ENCODE peak calls at places on chromosomes 13 and 19, in six cellular contexts. T is cardiac fibroblast, N is A549, K is H1, J is tibial nerve, V is dorsolateral prefrontal cortex. S is an unnamed sample.

GRCh38 chr13:43874512-43875092 is 4.9 kb downstream of the CCDC122 start:
- DNase-seq in T (peak), N (no peak), K (no peak), J (no peak), V (no peak), S (no peak)

GRCh38 chr19:13169769-13170168 is 19.6 kb downstream of the IER2 start:
- DNase-seq in T (peak), N (peak), K (no peak), J (no peak), V (no peak), S (no peak)

GRCh38 chr19:34380639-34381241 is 15.7 kb downstream of the GPI start:
- DNase-seq in T (no peak), N (no peak), K (no peak), J (no peak), V (no peak), S (no peak)

GRCh38 chr13:52156724-52157251 is 2.6 kb downstream of the NEK3 start:
- DNase-seq in T (peak), N (no peak), K (no peak), J (no peak), V (no peak), S (peak)

GRCh38 chr13:77213644-77214043 is 113.2 kb downstream of the MYCBP2 start:
- DNase-seq in T (peak), N (peak), K (no peak), J (no peak), V (no peak), S (peak)

GRCh38 chr19:49894011-49894664 is 2.5 kb downstream of the IL4I1 start:
- DNase-seq in T (no peak), N (no peak), K (no peak), J (no peak), V (no peak), S (no peak)

GRCh38 chr13:20489185-20489820 is 36.4 kb downstream of the CRYL1 start:
- DNase-seq in T (peak), N (no peak), K (no peak), J (peak), V (no peak), S (no peak)

GRCh38 chr13:111399334-111399733 is 78.9 kb downstream of the TEX29 start:
- DNase-seq in T (no peak), N (no peak), K (no peak), J (no peak), V (peak), S (no peak)

GRCh38 chr13:111630411-111630810 is 310.0 kb downstream of the TEX29 start:
- DNase-seq in T (no peak), N (no peak), K (no peak), J (no peak), V (no peak), S (no peak)

GRCh38 chr19:5086725-5087439 is 118.0 kb downstream of the KDM4B start:
- DNase-seq in T (no peak), N (peak), K (peak), J (no peak), V (no peak), S (no peak)

GRCh38 chr13:56349866-56350265 is 790.9 kb upstream of the PRR20A start:
- DNase-seq in T (no peak), N (no peak), K (no peak), J (no peak), V (no peak), S (no peak)

GRCh38 chr19:18777725-18778389 is 13.2 kb downstream of the COMP start:
- DNase-seq in T (no peak), N (no peak), K (no peak), J (no peak), V (no peak), S (no peak)

GRCh38 chr13:110140099-110140498 is 166.9 kb downstream of the COL4A1 start:
- DNase-seq in T (no peak), N (no peak), K (no peak), J (no peak), V (no peak), S (no peak)

GRCh38 chr19:8161135-8161646 is 11.8 kb upstream of the FBN3 start:
- DNase-seq in T (peak), N (peak), K (no peak), J (no peak), V (no peak), S (no peak)

GRCh38 chr13:113065406-113066141 is 40.0 kb upstream of the F7 start:
- DNase-seq in T (no peak), N (no peak), K (no peak), J (no peak), V (no peak), S (no peak)

GRCh38 chr19:51600940-51601575 is 29.1 kb downstream of the SIGLEC5 start:
- DNase-seq in T (no peak), N (no peak), K (no peak), J (no peak), V (no peak), S (no peak)

GRCh38 chr19:9018163-9018875 is 8.1 kb upstream of the MUC16 start:
- DNase-seq in T (no peak), N (peak), K (no peak), J (no peak), V (no peak), S (no peak)

GRCh38 chr13:53170910-53171309 is 142.3 kb downstream of the OLFM4 start:
- DNase-seq in T (no peak), N (no peak), K (no peak), J (no peak), V (no peak), S (no peak)

GRCh38 chr13:46684287-46685001 is 112.5 kb downstream of the ESD start:
- DNase-seq in T (peak), N (no peak), K (peak), J (no peak), V (no peak), S (no peak)

GRCh38 chr19:54420383-54421168 is 5.3 kb downstream of the TTYH1 start:
- DNase-seq in T (peak), N (peak), K (peak), J (no peak), V (peak), S (no peak)

DNA sequence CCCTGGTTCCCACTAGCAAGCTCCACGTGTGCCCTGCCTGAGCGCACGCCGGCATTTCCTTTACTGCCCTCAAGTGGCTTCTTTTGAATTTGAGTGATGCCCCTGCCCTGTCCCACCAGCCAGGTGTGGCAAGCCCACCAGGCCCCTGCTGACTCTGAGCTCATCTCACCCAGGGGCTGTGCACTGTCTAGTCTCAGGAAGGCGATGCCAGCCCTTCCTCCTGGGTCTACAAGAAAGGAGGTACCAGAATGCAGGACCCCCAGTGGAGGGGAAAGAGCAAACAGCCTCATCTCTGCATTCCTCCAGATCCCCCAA is 17.3 kb upstream of the EPHX3 start:
- DNase-seq in T (no peak), N (no peak), K (no peak), J (no peak), V (no peak), S (no peak)
- TF ChIP-seq CTCF in T (no peak), N (no peak), K (no peak), J (no peak), V (no peak), S (no peak)

DNA sequence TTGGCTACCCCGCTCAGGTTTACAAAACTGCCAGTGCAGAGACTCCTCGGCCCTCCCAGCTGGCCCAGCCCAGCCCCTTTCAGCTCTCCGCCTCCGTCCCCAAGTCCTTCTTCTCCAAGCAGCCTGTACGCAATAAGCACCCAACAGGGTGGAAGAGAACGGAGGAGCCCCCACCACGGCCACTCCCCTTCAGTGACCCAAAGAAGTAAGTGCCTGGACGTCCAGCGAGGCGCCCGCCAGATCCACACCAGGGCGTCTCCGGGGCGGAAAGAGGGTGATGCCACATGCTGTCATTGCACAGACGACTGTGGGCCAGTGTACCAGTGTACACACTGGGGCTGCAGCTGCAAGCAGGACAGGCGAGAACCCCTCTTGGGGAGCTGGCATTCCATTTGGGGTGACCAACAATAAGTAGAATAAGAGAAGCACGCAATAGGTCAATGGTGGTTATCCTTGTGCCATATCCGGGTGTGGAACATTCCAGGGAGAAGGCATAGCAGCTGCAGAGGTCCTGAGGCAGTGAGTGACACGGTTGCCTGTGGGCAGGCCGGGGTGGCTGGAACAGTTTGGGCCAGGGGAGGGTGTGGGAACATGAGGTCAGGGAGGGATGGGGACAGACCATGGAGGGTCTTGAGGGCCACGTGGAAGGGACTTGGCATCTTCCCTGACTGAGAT is 41.3 kb downstream of the DPF1 start:
- DNase-seq in T (no peak), N (no peak), K (no peak), J (no peak), V (no peak), S (no peak)
- H3K4me3 ChIP-seq in T (no peak), N (no peak), K (peak), J (no peak), V (no peak), S (no peak)

DNA sequence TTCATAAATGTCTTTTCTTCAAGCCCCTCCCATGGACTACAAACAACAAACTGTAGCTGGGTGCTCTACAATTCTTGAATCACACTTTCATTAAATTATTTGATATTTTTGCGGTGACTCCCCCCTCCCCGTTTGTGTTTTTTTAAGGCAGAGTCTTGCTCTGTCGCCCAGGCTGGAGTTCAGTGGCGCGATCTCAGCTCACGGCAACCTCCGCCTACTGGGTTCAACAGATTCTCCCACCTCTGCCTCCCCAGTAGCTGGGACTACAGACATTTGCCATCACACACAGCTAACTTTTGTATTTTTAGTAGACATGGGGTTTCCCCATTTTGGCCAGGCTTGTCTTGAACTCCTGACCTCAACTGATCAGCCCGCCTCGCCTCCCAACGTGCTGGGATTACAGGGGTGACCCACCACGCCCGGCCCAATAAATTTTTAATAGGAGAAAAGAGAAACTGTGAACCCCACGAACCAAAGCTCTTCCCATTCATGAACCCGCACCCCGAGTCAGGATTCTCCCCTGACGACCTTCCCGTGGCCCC is 705 bp downstream of the ZNF506 start:
- DNase-seq in T (no peak), N (no peak), K (no peak), J (no peak), V (no peak), S (no peak)
- TF ChIP-seq CTCF in T (no peak), N (no peak), K (no peak), J (no peak), V (no peak), S (no peak)

GRCh38 chr19:41478171-41478570 is 35.2 kb downstream of the ERICH4 start:
- DNase-seq in T (no peak), N (no peak), K (no peak), J (no peak), V (no peak), S (no peak)

GRCh38 chr19:41476583-41476982 is 33.6 kb downstream of the ERICH4 start:
- DNase-seq in T (no peak), N (no peak), K (no peak), J (no peak), V (no peak), S (no peak)

GRCh38 chr19:41479757-41480191 is 36.8 kb downstream of the ERICH4 start:
- DNase-seq in T (peak), N (peak), K (no peak), J (no peak), V (no peak), S (no peak)

GRCh38 chr19:41480336-41480735 is 37.4 kb downstream of the ERICH4 start:
- DNase-seq in T (no peak), N (no peak), K (no peak), J (no peak), V (no peak), S (no peak)

DNA sequence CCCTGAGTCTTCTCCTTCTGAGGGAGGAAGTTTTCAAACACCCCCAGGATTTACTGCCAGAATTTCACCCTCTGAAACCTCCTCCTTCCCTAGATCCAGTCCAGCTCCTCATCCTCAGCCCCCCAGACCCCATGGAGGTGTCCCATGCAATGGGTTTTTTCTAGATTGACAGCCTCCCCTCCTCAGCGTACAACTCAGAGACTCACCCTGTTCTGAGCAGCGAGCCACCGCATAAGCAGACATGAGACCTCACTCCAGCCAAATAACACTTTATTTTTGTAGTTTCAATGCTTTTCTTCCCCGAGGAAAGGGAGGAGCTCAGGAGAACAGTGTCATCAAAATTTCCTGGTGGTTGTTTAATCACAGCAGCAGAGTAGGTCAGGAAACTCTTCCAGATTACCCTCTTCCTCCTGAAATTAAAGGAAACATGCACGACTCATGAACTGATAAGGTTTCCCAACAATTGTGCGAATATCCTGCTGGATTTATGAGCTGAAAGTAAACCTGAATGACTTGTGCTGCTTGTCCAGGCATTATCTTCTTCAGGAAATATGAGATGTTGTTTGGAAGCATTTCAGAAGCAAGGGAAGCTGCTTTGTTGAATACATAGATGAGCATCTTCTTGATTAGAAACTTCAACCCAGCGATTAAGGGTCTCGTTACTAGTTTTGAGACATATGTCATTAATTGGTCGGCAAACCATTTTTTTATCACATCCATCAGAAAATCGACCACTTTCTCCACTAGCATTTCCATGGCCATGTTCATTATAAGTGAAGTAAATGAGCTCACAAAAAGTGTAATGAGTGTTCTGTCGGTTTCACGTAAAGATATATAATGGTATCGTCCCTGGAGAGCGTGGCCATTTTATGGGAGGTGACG is 36.2 kb downstream of the ERICH4 start:
- DNase-seq in T (peak), N (no peak), K (no peak), J (no peak), V (no peak), S (no peak)
- H3K4me3 ChIP-seq in T (no peak), N (no peak), K (no peak), J (no peak), V (no peak), S (no peak)

GRCh38 chr19:11198769-11199469 is 1.6 kb upstream of the KANK2 start:
- DNase-seq in T (no peak), N (no peak), K (no peak), J (no peak), V (no peak), S (no peak)

GRCh38 chr19:11195681-11196080 is 1.7 kb downstream of the KANK2 start:
- DNase-seq in T (no peak), N (no peak), K (no peak), J (no peak), V (no peak), S (no peak)

GRCh38 chr19:11198175-11198534 is 810 bp upstream of the KANK2 start:
- DNase-seq in T (no peak), N (no peak), K (no peak), J (no peak), V (no peak), S (no peak)

GRCh38 chr19:11196406-11197287 is 698 bp downstream of the KANK2 start:
- DNase-seq in T (peak), N (no peak), K (no peak), J (no peak), V (no peak), S (no peak)

GRCh38 chr19:11197291-11198174 is at the start of gene KANK2:
- DNase-seq in T (peak), N (peak), K (peak), J (peak), V (peak), S (no peak)
- TF ChIP-seq CTCF in T (no peak), N (peak), K (no peak), J (no peak), V (peak), S (no peak)

DNA sequence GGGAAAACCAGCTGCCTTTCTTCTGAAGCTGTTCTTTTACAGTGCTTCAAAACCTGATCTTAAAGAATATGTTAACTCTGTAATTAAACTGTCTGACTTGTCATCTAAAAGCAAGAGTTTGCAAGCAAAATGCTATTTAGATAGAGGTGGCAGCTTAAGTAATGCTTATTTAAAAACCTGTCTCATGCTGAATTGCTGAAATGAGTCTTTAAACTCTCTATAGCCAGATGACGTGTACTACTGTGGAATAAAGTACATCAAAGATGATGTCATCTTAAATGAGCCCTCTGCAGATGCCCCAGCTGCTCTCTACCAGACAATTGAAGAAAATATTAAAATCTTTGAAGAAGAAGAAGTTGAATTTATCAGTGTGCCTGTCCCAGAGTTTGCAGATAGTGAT is 22.9 kb downstream of the ITM2B start:
- DNase-seq in T (no peak), N (no peak), K (no peak), J (no peak), V (no peak), S (no peak)
- H3K4me3 ChIP-seq in T (no peak), N (no peak), K (no peak), J (no peak), V (no peak), S (no peak)

DNA sequence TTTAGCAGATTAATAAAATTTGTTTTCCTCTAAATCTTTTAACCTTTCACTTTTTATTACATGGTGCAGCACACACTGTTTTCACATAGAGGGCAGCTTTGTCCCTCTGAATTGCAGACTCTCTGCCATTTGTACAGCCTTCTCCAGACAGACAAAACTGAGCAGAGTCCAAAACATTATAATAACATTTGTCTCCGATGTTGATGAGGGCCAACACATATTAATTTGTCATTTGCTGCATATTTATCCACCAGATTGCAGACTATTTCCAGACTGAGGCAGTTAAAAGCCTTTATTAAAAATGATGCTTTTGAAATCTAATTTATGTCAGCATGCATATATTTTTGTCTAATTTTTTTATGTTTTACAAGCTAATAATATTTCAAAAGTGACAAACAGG is 1251.9 kb upstream of the SLC10A2 start:
- DNase-seq in T (peak), N (no peak), K (no peak), J (no peak), V (no peak), S (peak)
- TF ChIP-seq CTCF in T (peak), N (no peak), K (no peak), J (no peak), V (peak), S (peak)

GRCh38 chr13:94233401-94233800 is 246.1 kb downstream of the DCT start:
- DNase-seq in T (peak), N (peak), K (no peak), J (peak), V (no peak), S (peak)
- H3K4me3 ChIP-seq in T (no peak), N (no peak), K (no peak), J (no peak), V (no peak), S (no peak)

GRCh38 chr19:56120371-56121179 is 520 bp downstream of the ZNF787 start:
- DNase-seq in T (peak), N (peak), K (no peak), J (peak), V (peak), S (peak)
- TF ChIP-seq CTCF in T (peak), N (no peak), K (no peak), J (peak), V (no peak), S (no peak)